ENCODE peak calls at places on chromosomes 16 and 17, in five cellular contexts. C is GM23248, R is dorsolateral prefrontal cortex, V is body of pancreas, X is SK-N-SH. H is an unnamed sample.

GRCh38 chr17:2057714-2058520 is 3.0 kb downstream of the HIC1 start:
- DNase-seq in C (no peak), V (peak), R (no peak), X (no peak), H (peak)

GRCh38 chr17:57663326-57664070 is 81.6 kb downstream of the CCDC182 start:
- DNase-seq in C (peak), R (no peak), X (peak), V (no peak), H (peak)

GRCh38 chr16:77501260-77501659 is 66.4 kb upstream of the ADAMTS18 start:
- DNase-seq in X (no peak), V (no peak), R (no peak), C (no peak), H (no peak)

GRCh38 chr17:82402865-82403264 is 15.3 kb upstream of the HEXD start:
- DNase-seq in X (no peak), V (no peak), C (no peak), R (no peak), H (no peak)

GRCh38 chr16:55479560-55480197 is 681 bp downstream of the MMP2 start:
- DNase-seq in R (no peak), C (peak), V (no peak), X (peak), H (no peak)

GRCh38 chr16:80670170-80670865 is 129.5 kb downstream of the DYNLRB2 start:
- DNase-seq in X (no peak), V (no peak), C (no peak), R (no peak), H (no peak)

GRCh38 chr17:16313159-16314090 is 39.8 kb downstream of the CENPV start:
- DNase-seq in C (no peak), R (no peak), V (peak), X (no peak), H (no peak)

GRCh38 chr16:23581746-23582145 is 14.4 kb downstream of the NDUFAB1 start:
- DNase-seq in V (no peak), R (no peak), C (no peak), X (no peak), H (no peak)

GRCh38 chr17:41382396-41382795 is 290 bp upstream of the KRT34 start:
- DNase-seq in C (peak), R (no peak), X (no peak), V (no peak), H (no peak)

GRCh38 chr16:78184554-78185183 is 85.2 kb downstream of the WWOX start:
- DNase-seq in C (peak), R (no peak), X (peak), V (no peak), H (no peak)

GRCh38 chr16:80971814-80972213 is 34.9 kb downstream of the CMC2 start:
- DNase-seq in C (no peak), V (no peak), X (no peak), R (no peak), H (no peak)

GRCh38 chr17:71970312-71970711 is 150.5 kb upstream of the SOX9 start:
- DNase-seq in C (peak), R (no peak), X (no peak), V (no peak), H (no peak)

GRCh38 chr17:27199948-27200347 is 94.0 kb upstream of the WSB1 start:
- DNase-seq in C (peak), R (no peak), X (no peak), V (no peak), H (no peak)

GRCh38 chr16:88349153-88349902 is 33.4 kb upstream of the ZNF469 start:
- DNase-seq in V (no peak), C (no peak), R (no peak), X (no peak), H (no peak)

GRCh38 chr16:21277927-21278706 is at the start of gene CRYM:
- DNase-seq in X (peak), C (peak), V (peak), R (peak), H (peak)

GRCh38 chr16:14284930-14285541 is 213.9 kb downstream of the MRTFB start:
- DNase-seq in C (peak), V (peak), R (no peak), X (no peak), H (peak)

GRCh38 chr17:21842332-21843317 is 150.3 kb downstream of the KCNJ18 start:
- DNase-seq in R (no peak), C (no peak), X (no peak), V (no peak), H (no peak)
- H3K4me3 ChIP-seq in R (no peak), C (no peak), X (no peak), V (no peak), H (no peak)

GRCh38 chr17:79790805-79791353 is 6.0 kb downstream of the CBX8 start:
- DNase-seq in C (no peak), X (peak), V (no peak), R (no peak), H (no peak)

GRCh38 chr17:79788989-79789942 is 7.6 kb downstream of the CBX8 start:
- DNase-seq in X (no peak), C (no peak), V (no peak), R (no peak), H (no peak)

GRCh38 chr17:79788455-79788854 is 8.4 kb downstream of the CBX8 start:
- DNase-seq in R (no peak), X (no peak), V (no peak), C (no peak), H (no peak)

GRCh38 chr17:79791354-79792123 is 5.3 kb downstream of the CBX8 start:
- DNase-seq in C (no peak), V (no peak), R (no peak), X (peak), H (no peak)

DNA sequence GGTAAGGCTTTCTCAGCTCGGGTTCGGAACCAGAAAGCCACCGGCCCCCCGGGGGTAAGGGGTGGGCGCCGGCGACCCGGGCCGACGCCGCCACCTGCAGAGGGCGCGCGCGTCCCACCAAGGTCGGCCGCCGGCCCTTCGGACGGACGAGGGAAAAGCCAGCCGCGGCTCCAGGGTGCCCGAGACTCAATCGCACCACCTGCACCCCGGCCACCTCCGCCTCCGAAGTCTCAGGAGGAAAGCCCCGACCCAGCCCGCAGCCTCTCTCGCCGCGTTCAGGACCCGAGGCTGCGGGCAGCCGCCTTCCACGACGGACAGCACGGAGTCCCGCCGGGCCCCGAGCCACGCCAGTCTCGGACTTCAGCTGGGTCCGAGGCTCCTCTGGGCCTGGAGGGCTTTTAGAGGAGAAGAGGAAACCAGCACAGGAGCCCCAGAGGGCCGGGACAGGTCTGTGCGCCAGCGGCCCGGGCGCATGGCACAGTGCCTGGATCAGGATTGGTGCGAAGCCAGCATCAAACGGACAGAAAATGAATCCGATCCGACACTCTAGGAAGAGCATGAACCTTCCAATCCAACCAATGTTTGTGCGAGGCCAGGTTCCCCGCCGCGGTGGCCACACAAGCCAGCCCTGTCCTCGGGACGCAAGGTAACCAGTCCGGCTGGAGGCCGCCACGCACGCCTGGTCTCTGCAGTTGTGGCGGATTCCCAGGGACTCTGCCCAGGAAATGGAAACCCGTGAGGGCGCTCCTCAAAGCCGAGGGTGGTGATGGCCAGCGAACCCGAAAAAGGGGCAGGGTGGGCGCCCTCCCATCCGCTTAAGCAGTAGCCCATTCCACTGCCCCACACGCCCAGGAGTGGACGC is 6.7 kb downstream of the CBX8 start:
- DNase-seq in X (peak), C (peak), R (no peak), V (peak), H (peak)
- H3K4me3 ChIP-seq in X (no peak), C (no peak), R (no peak), V (no peak), H (peak)

GRCh38 chr16:85449195-85449884 is 163.8 kb upstream of the GSE1 start:
- DNase-seq in X (no peak), R (no peak), C (no peak), V (no peak), H (no peak)

GRCh38 chr16:85448557-85449194 is 164.4 kb upstream of the GSE1 start:
- DNase-seq in V (peak), R (no peak), C (no peak), X (peak), H (no peak)

GRCh38 chr16:85446846-85447656 is 166.1 kb upstream of the GSE1 start:
- DNase-seq in V (peak), C (no peak), X (no peak), R (no peak), H (no peak)

GRCh38 chr16:85445779-85446222 is 167.3 kb upstream of the GSE1 start:
- DNase-seq in X (peak), V (peak), C (no peak), R (no peak), H (no peak)

GRCh38 chr16:85447657-85448313 is 165.3 kb upstream of the GSE1 start:
- DNase-seq in X (no peak), C (no peak), V (no peak), R (no peak), H (no peak)
- H3K4me3 ChIP-seq in X (no peak), C (no peak), V (no peak), R (no peak), H (no peak)

GRCh38 chr16:90019543-90020259 is 445 bp upstream of the DBNDD1 start:
- DNase-seq in X (peak), C (peak), V (peak), R (no peak), H (no peak)
- H3K4me3 ChIP-seq in X (peak), C (peak), V (peak), R (peak), H (no peak)

GRCh38 chr16:13242201-13242600 is 340.8 kb downstream of the SHISA9 start:
- DNase-seq in X (no peak), C (no peak), V (no peak), R (no peak), H (no peak)
- H3K4me3 ChIP-seq in X (no peak), C (no peak), V (no peak), R (no peak), H (no peak)

GRCh38 chr17:36641877-36642845 is 40.8 kb downstream of the MRM1 start:
- DNase-seq in X (peak), C (peak), V (no peak), R (no peak), H (no peak)

GRCh38 chr17:36643086-36643685 is 41.8 kb downstream of the MRM1 start:
- DNase-seq in X (no peak), C (no peak), V (no peak), R (no peak), H (no peak)

GRCh38 chr17:36640346-36640745 is 39.0 kb downstream of the MRM1 start:
- DNase-seq in R (no peak), X (no peak), V (no peak), C (no peak), H (no peak)

GRCh38 chr17:36640836-36641235 is 39.5 kb downstream of the MRM1 start:
- DNase-seq in V (no peak), R (no peak), C (no peak), X (no peak), H (no peak)

GRCh38 chr17:36641331-36641876 is 40.0 kb downstream of the MRM1 start:
- DNase-seq in C (no peak), R (no peak), X (no peak), V (no peak), H (no peak)
- H3K4me3 ChIP-seq in C (peak), R (peak), X (no peak), V (no peak), H (no peak)

GRCh38 chr17:61133853-61134252 is 265.8 kb upstream of the TBX2 start:
- DNase-seq in R (no peak), C (no peak), X (no peak), V (no peak), H (no peak)
- H3K4me3 ChIP-seq in R (no peak), C (no peak), X (no peak), V (no peak), H (no peak)

H was measured in adrenal gland.